ENCODE peak calls at places on chromosomes 2 and 18, in eight cellular contexts. T, F, G, R, Z, C, I and J are unnamed samples.

GRCh38 chr2:5869871-5870375 is 177.7 kb downstream of the SOX11 start:
- DNase-seq in R (no peak), C (no peak), I (no peak), T (no peak), Z (no peak), G (no peak), F (no peak), J (no peak)

GRCh38 chr18:57843403-57843802 is 40.3 kb upstream of the ATP8B1 start:
- DNase-seq in G (no peak), Z (no peak), C (no peak), I (no peak), T (no peak), R (no peak), F (no peak), J (no peak)

GRCh38 chr18:48871391-48872166 is 79.2 kb downstream of the SMAD7 start:
- DNase-seq in C (no peak), T (no peak), G (no peak), I (no peak), R (no peak), Z (no peak), F (no peak), J (no peak)

GRCh38 chr2:126886201-126886905 is 12.3 kb upstream of the TEX51 start:
- DNase-seq in F (peak), G (peak), C (peak), I (peak), R (no peak), T (peak), Z (peak), J (peak)

GRCh38 chr2:79082987-79083386 is 4.8 kb downstream of the REG1B start:
- DNase-seq in I (no peak), C (no peak), F (peak), R (no peak), T (no peak), Z (no peak), G (no peak), J (no peak)

GRCh38 chr18:29196307-29196706 is 1019.4 kb upstream of the CDH2 start:
- DNase-seq in C (no peak), R (no peak), Z (no peak), T (no peak), F (no peak), I (no peak), G (no peak), J (no peak)

GRCh38 chr18:12606592-12607315 is 51.2 kb downstream of the SPIRE1 start:
- DNase-seq in T (peak), F (no peak), R (no peak), G (peak), I (peak), C (no peak), Z (no peak), J (peak)

GRCh38 chr18:60053747-60054304 is 154.0 kb downstream of the PMAIP1 start:
- DNase-seq in F (no peak), Z (peak), C (no peak), G (peak), T (peak), I (peak), R (no peak), J (no peak)

GRCh38 chr2:174615951-174616436 is 18.4 kb upstream of the WIPF1 start:
- DNase-seq in I (no peak), F (no peak), T (peak), R (no peak), G (peak), Z (no peak), C (peak), J (peak)

GRCh38 chr18:1252534-1252933 is 347.9 kb downstream of the ADCYAP1 start:
- DNase-seq in G (no peak), F (no peak), R (no peak), I (no peak), Z (no peak), C (no peak), T (no peak), J (no peak)